ENCODE peak calls at places on chromosomes 6 and 20, in six cellular contexts. N, D, W, E, Q and P are unnamed samples.
A peak's percentile ranks its signal among the peaks of the same experiment; 100 is the strongest.

GRCh38 chr20:363319-364078 is 16.6 kb downstream of the NRSN2 start:
- DNase-seq in N (peak; percentile 36), D (no peak), Q (no peak), W (no peak), E (no peak), P (peak; percentile 86)

GRCh38 chr20:2145376-2145775 is 43.7 kb downstream of the STK35 start:
- DNase-seq in W (no peak), N (no peak), D (no peak), E (no peak), Q (no peak), P (no peak)

GRCh38 chr6:63731946-63732735 is 96.5 kb downstream of the PHF3 start:
- DNase-seq in E (no peak), N (no peak), D (no peak), W (no peak), Q (no peak), P (peak; percentile 61)

GRCh38 chr20:48752963-48753362 is 74.8 kb downstream of the PREX1 start:
- DNase-seq in W (no peak), Q (no peak), N (no peak), D (peak; percentile 54), E (no peak), P (no peak)

GRCh38 chr20:7499201-7499600 is 441.1 kb downstream of the HAO1 start:
- DNase-seq in W (no peak), N (no peak), D (no peak), Q (no peak), E (no peak), P (peak; percentile 80)

GRCh38 chr6:16850332-16851022 is 89.2 kb upstream of the ATXN1 start:
- DNase-seq in W (no peak), Q (no peak), E (no peak), D (no peak), N (no peak), P (no peak)

GRCh38 chr6:168115748-168116445 is 36.9 kb upstream of the FRMD1 start:
- DNase-seq in W (no peak), N (no peak), E (no peak), Q (no peak), D (peak; percentile 48), P (no peak)

GRCh38 chr6:45843848-45844521 is 171.7 kb downstream of the CLIC5 start:
- DNase-seq in W (no peak), N (peak; percentile 49), Q (no peak), D (no peak), E (no peak), P (no peak)

GRCh38 chr6:128352331-128352730 is 168.1 kb downstream of the PTPRK start:
- DNase-seq in N (no peak), Q (no peak), W (no peak), D (no peak), E (no peak), P (no peak)

GRCh38 chr20:54194724-54195438 is 13.0 kb upstream of the PFDN4 start:
- DNase-seq in Q (no peak), E (no peak), D (no peak), N (no peak), W (no peak), P (peak; percentile 64)

GRCh38 chr20:17841751-17842191 is 126.8 kb downstream of the SNX5 start:
- DNase-seq in E (no peak), N (no peak), D (no peak), Q (no peak), W (no peak), P (no peak)

GRCh38 chr6:31794294-31794865 is 1.2 kb downstream of the VARS1 start:
- DNase-seq in N (no peak), E (no peak), W (no peak), Q (no peak), D (peak; percentile 94), P (peak; percentile 50)

GRCh38 chr6:36612101-36612625 is 18.0 kb downstream of the SRSF3 start:
- DNase-seq in E (no peak), W (no peak), Q (no peak), D (peak; percentile 8), N (no peak), P (no peak)

GRCh38 chr20:6026051-6026450 is 27.8 kb downstream of the LRRN4 start:
- DNase-seq in Q (no peak), N (no peak), D (no peak), W (no peak), E (peak; percentile 39), P (peak; percentile 64)

GRCh38 chr6:166656269-166657206 is 29.5 kb upstream of the RPS6KA2 start:
- DNase-seq in W (peak; percentile 25), D (no peak), Q (no peak), N (no peak), E (no peak), P (peak; percentile 28)

DNA sequence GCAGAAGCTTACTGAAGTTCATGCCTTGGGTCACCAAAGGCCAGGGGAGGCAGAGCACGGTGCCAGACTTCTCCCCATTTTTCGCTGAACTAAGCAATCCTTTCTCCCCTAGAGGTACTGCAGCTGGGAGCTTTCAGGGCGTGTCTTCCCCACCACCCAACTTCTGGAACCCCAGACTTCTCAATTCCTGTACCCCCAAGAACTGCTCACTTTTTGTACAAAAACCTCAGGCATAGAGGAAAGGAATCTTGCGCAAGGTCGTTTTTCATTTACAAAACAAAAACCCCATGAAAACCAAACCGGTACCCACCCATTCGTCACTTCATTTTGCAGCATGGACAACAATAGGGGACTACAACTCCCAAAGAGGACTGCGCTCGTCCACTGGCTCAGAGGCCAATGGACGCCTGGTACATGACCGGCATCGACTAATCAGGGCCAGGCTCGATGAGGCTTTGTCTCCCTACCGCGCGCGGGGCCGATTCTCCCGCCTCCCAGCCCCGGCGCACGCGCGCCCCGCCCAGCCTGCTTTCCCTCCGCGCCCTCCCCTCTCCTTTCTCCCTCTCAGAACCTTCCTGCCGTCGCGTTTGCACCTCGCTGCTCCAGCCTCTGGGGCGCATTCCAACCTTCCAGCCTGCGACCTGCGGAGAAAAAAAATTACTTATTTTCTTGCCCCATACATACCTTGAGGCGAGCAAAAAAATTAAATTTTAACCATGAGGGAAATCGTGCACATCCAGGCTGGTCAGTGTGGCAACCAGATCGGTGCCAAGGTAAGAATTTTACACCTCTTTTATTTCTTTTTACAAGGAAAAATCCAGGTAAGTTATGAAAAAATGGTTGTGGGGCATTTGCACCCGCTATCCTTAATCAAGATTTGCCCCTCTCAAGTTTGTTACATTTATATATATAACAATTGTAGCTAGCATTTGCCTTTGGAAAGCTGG is at the start of gene TUBB:
- DNase-seq in D (peak; percentile 98), Q (peak; percentile 99), E (peak; percentile 96), N (peak; percentile 98), W (peak; percentile 97), P (peak; percentile 99)
- TF ChIP-seq CTCF in D (no peak), Q (no peak), E (no peak), N (no peak), W (no peak), P (peak; percentile 23)

GRCh38 chr20:58852559-58853271 is at the start of gene GNAS:
- DNase-seq in D (peak; percentile 98), E (peak; percentile 52), Q (peak; percentile 82), N (peak; percentile 68), W (peak; percentile 86), P (peak; percentile 73)
- TF ChIP-seq CTCF in D (peak; percentile 67), E (peak; percentile 44), Q (peak; percentile 78), N (peak; percentile 55), W (peak; percentile 44), P (peak; percentile 77)

GRCh38 chr6:90860822-90861601 is 274.1 kb upstream of the MAP3K7 start:
- DNase-seq in E (no peak), N (no peak), D (no peak), W (no peak), Q (peak; percentile 21), P (peak; percentile 51)
- TF ChIP-seq CTCF in E (no peak), N (no peak), D (peak; percentile 7), W (no peak), Q (no peak), P (peak; percentile 51)

DNA sequence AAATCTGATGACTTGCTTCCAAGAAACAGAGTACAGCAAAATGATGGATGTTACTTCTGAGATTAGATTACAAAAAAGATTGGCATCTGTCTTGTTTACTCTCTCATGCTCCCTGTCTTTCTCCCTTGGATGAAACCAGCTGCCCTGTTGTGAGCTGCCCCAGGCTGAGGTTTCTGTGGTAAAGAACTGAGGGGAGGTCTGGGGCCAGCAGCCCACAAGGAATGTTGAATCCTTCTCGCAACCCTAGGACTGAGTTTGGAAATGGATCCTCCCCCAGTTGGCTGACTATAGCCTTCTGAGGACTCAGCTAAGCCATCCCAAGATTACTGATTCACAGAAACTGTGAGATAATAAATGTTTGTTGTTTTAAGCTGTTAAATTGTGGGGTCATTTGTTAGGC is 5.6 kb upstream of the HECA start:
- DNase-seq in Q (no peak), N (no peak), E (no peak), W (no peak), D (no peak), P (no peak)
- TF ChIP-seq CTCF in Q (no peak), N (no peak), E (no peak), W (no peak), D (no peak), P (no peak)

GRCh38 chr20:10316582-10316981 is 98.0 kb downstream of the SNAP25 start:
- DNase-seq in Q (no peak), N (no peak), W (no peak), E (no peak), D (no peak), P (no peak)
- TF ChIP-seq CTCF in Q (no peak), N (peak; percentile 7), W (no peak), E (no peak), D (peak; percentile 37), P (no peak)